ENCODE peak calls at places on chromosome 22, in nine cellular contexts. One of them, this sample, is unnamed.

GRCh38 chr22:43945632-43946390 is 9.4 kb upstream of the SAMM50 start:
- DNase-seq in sigmoid colon: no peak
- DNase-seq in A549: peak
- DNase-seq in body of pancreas: peak
- DNase-seq in HCT116: peak
- DNase-seq in stomach: peak
- DNase-seq in transverse colon: peak
- DNase-seq in GM12878: no peak
- DNase-seq in uterus: no peak
- DNase-seq in this sample: peak

GRCh38 chr22:45196926-45197605 is 33.3 kb downstream of the NUP50 start:
- DNase-seq in body of pancreas: no peak
- DNase-seq in sigmoid colon: no peak
- DNase-seq in transverse colon: no peak
- DNase-seq in GM12878: no peak
- DNase-seq in A549: no peak
- DNase-seq in HCT116: no peak
- DNase-seq in stomach: no peak
- DNase-seq in uterus: no peak
- DNase-seq in this sample: no peak

GRCh38 chr22:46392137-46392844 is 56.8 kb downstream of the TRMU start:
- DNase-seq in uterus: no peak
- DNase-seq in GM12878: no peak
- DNase-seq in transverse colon: no peak
- DNase-seq in body of pancreas: no peak
- DNase-seq in A549: no peak
- DNase-seq in HCT116: no peak
- DNase-seq in sigmoid colon: no peak
- DNase-seq in stomach: no peak
- DNase-seq in this sample: no peak

GRCh38 chr22:44443641-44444235 is 54.3 kb downstream of the RTL6 start:
- DNase-seq in sigmoid colon: peak
- DNase-seq in body of pancreas: no peak
- DNase-seq in GM12878: no peak
- DNase-seq in transverse colon: no peak
- DNase-seq in A549: no peak
- DNase-seq in uterus: no peak
- DNase-seq in HCT116: no peak
- DNase-seq in stomach: no peak
- DNase-seq in this sample: no peak

GRCh38 chr22:27883656-27884350 is 35.3 kb downstream of the PITPNB start:
- DNase-seq in sigmoid colon: no peak
- DNase-seq in A549: no peak
- DNase-seq in GM12878: no peak
- DNase-seq in body of pancreas: no peak
- DNase-seq in stomach: no peak
- DNase-seq in HCT116: no peak
- DNase-seq in uterus: no peak
- DNase-seq in transverse colon: no peak
- DNase-seq in this sample: no peak

GRCh38 chr22:20437253-20438065 is at the start of gene SCARF2:
- DNase-seq in stomach: no peak
- DNase-seq in A549: no peak
- DNase-seq in HCT116: no peak
- DNase-seq in body of pancreas: no peak
- DNase-seq in GM12878: no peak
- DNase-seq in transverse colon: peak
- DNase-seq in uterus: peak
- DNase-seq in sigmoid colon: peak
- DNase-seq in this sample: peak

GRCh38 chr22:39351689-39352214 is 2.0 kb downstream of the SYNGR1 start:
- DNase-seq in uterus: no peak
- DNase-seq in A549: no peak
- DNase-seq in body of pancreas: no peak
- DNase-seq in stomach: no peak
- DNase-seq in GM12878: peak
- DNase-seq in HCT116: no peak
- DNase-seq in sigmoid colon: no peak
- DNase-seq in transverse colon: no peak
- DNase-seq in this sample: peak

GRCh38 chr22:48210812-48211211 is 1448.4 kb downstream of the TBC1D22A start:
- DNase-seq in stomach: no peak
- DNase-seq in HCT116: no peak
- DNase-seq in transverse colon: no peak
- DNase-seq in uterus: no peak
- DNase-seq in sigmoid colon: no peak
- DNase-seq in GM12878: no peak
- DNase-seq in A549: no peak
- DNase-seq in body of pancreas: no peak
- DNase-seq in this sample: no peak

GRCh38 chr22:18048441-18048898 is 24.1 kb upstream of the MICAL3 start:
- DNase-seq in transverse colon: no peak
- DNase-seq in sigmoid colon: peak
- DNase-seq in uterus: peak
- DNase-seq in HCT116: no peak
- DNase-seq in A549: no peak
- DNase-seq in GM12878: no peak
- DNase-seq in body of pancreas: no peak
- DNase-seq in stomach: no peak
- DNase-seq in this sample: no peak

GRCh38 chr22:48428556-48429371 is 1398.9 kb downstream of the BRD1 start:
- DNase-seq in transverse colon: no peak
- DNase-seq in HCT116: no peak
- DNase-seq in GM12878: no peak
- DNase-seq in sigmoid colon: no peak
- DNase-seq in body of pancreas: no peak
- DNase-seq in stomach: no peak
- DNase-seq in A549: peak
- DNase-seq in uterus: no peak
- DNase-seq in this sample: no peak

GRCh38 chr22:46878549-46878948 is 116.1 kb downstream of the TBC1D22A start:
- DNase-seq in A549: peak
- DNase-seq in HCT116: no peak
- DNase-seq in uterus: no peak
- DNase-seq in sigmoid colon: no peak
- DNase-seq in GM12878: no peak
- DNase-seq in transverse colon: no peak
- DNase-seq in body of pancreas: no peak
- DNase-seq in stomach: no peak
- DNase-seq in this sample: no peak

DNA sequence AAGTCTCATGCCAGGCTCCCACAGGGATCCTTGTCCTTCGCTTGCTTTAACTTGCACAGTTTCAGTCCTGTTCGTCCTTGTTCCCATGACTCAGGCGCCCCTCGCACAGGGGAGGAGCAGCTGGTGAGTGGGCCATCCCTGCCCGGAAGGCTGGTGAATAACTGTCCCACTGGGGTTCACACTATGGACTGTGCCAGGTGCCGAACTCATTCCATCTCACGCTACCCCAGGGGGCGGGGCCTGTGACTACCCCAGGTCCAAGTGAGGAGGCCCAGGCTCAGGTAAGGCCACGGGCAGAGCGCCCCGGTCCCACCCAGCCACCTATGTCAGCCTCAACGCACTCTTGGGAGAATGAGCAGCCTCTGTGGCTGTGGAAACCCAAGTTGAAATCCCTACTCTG is 7.2 kb upstream of the CARD10 start:
- DNase-seq in uterus: no peak
- DNase-seq in sigmoid colon: no peak
- DNase-seq in HCT116: no peak
- DNase-seq in GM12878: no peak
- DNase-seq in A549: no peak
- DNase-seq in transverse colon: no peak
- DNase-seq in body of pancreas: no peak
- DNase-seq in stomach: no peak
- DNase-seq in this sample: no peak
- H3K4me3 ChIP-seq in uterus: no peak
- H3K4me3 ChIP-seq in sigmoid colon: no peak
- H3K4me3 ChIP-seq in HCT116: no peak
- H3K4me3 ChIP-seq in GM12878: no peak
- H3K4me3 ChIP-seq in A549: no peak
- H3K4me3 ChIP-seq in transverse colon: no peak
- H3K4me3 ChIP-seq in body of pancreas: no peak
- H3K4me3 ChIP-seq in stomach: no peak
- H3K4me3 ChIP-seq in this sample: no peak

GRCh38 chr22:22158965-22159364 is 85.6 kb upstream of the VPREB1 start:
- DNase-seq in body of pancreas: no peak
- DNase-seq in uterus: no peak
- DNase-seq in stomach: no peak
- DNase-seq in HCT116: no peak
- DNase-seq in transverse colon: no peak
- DNase-seq in GM12878: no peak
- DNase-seq in sigmoid colon: no peak
- DNase-seq in A549: no peak
- DNase-seq in this sample: no peak
- TF ChIP-seq POLR2A in body of pancreas: no peak
- TF ChIP-seq POLR2A in uterus: no peak
- TF ChIP-seq POLR2A in stomach: no peak
- TF ChIP-seq POLR2A in HCT116: no peak
- TF ChIP-seq POLR2A in transverse colon: no peak
- TF ChIP-seq POLR2A in GM12878: no peak
- TF ChIP-seq POLR2A in sigmoid colon: no peak
- TF ChIP-seq POLR2A in A549: no peak
- TF ChIP-seq POLR2A in this sample: no peak

DNA sequence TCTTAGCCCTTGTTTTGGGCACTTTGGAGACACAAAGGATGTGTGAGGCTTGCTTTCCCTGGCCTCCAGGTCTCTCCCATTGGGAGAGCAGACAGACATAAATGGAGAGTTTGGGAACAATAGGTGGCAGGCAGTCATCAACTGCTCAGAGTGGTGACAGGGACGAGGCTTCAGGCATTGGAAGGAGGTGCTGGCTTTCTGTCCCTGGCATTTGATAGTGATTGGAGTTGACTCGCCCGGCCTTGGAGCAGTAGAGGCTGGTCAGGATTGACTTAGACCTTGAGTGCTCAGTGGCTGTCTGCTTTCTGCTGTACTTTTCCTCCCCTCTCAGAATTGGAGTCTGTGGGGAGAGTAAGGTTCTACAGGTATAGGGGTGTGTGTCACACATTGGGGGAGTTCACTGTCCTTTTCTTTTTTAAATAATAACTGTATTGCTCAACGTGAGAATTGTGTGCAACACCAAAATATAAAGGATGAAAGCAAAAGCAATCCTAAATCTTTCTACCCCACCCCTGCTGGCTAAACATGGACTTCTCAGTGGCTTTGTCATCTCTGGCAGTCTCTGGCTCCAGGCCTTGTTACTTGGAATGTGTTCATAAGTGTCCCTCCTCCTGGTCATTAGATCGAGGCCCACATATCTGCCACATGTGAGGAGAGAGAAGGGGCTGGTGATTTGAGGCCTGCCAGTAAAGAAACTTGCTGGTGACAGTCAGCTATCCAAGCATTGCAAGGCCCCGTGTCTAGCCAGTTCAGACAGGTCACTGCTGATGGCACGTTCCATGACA is 21.1 kb downstream of the SHISA8 start:
- DNase-seq in GM12878: no peak
- DNase-seq in A549: no peak
- DNase-seq in stomach: no peak
- DNase-seq in sigmoid colon: no peak
- DNase-seq in HCT116: no peak
- DNase-seq in body of pancreas: no peak
- DNase-seq in transverse colon: no peak
- DNase-seq in uterus: no peak
- DNase-seq in this sample: no peak
- H3K27ac ChIP-seq in GM12878: no peak
- H3K27ac ChIP-seq in A549: no peak
- H3K27ac ChIP-seq in stomach: no peak
- H3K27ac ChIP-seq in sigmoid colon: no peak
- H3K27ac ChIP-seq in HCT116: no peak
- H3K27ac ChIP-seq in body of pancreas: no peak
- H3K27ac ChIP-seq in transverse colon: no peak
- H3K27ac ChIP-seq in uterus: no peak
- H3K27ac ChIP-seq in this sample: no peak

GRCh38 chr22:24423519-24424000 is 3.8 kb upstream of the ADORA2A start:
- DNase-seq in stomach: peak
- DNase-seq in GM12878: no peak
- DNase-seq in transverse colon: peak
- DNase-seq in uterus: peak
- DNase-seq in A549: peak
- DNase-seq in sigmoid colon: peak
- DNase-seq in body of pancreas: peak
- DNase-seq in HCT116: no peak
- DNase-seq in this sample: peak
- H3K4me3 ChIP-seq in stomach: peak
- H3K4me3 ChIP-seq in GM12878: peak
- H3K4me3 ChIP-seq in transverse colon: peak
- H3K4me3 ChIP-seq in uterus: peak
- H3K4me3 ChIP-seq in A549: peak
- H3K4me3 ChIP-seq in sigmoid colon: peak
- H3K4me3 ChIP-seq in body of pancreas: no peak
- H3K4me3 ChIP-seq in HCT116: peak
- H3K4me3 ChIP-seq in this sample: peak

DNA sequence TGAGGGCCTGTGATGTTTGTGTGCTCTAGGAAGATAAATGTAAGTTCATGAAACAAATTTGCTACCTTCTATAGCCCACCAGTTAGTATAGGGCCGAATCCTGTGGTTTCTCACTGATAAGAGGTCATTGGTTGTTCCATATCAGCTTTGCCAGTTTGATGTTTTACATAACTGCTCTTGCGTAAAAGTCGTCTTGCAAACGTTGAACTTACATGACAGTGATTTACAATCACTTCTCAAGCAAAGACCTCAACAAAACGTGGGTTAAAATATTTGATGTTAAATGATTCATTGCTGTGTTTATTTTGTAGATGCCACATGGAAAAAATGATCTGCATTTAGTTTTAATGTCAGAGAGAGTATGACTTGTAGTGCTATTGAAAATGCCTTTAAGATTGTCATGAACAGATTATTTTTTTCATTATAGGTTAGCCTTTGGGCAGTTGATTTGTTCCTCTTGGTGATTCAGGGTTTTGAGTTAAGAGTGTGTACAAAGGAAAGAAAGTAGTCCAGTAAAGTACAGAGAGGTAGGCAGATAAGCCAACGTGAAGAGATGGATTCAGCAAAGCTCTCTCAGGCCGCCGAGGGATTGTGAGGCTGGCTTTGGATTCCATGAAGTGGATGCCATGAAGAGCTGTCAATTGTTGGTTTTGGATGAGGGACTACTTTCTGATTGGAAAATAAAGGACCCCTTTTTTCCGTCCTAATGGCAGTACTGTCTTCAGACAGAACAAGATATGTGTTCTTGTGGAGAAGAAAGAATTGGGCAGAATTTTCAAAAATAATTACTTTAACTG is 2.6 kb downstream of the EWSR1 start:
- DNase-seq in uterus: no peak
- DNase-seq in HCT116: no peak
- DNase-seq in body of pancreas: no peak
- DNase-seq in sigmoid colon: no peak
- DNase-seq in GM12878: no peak
- DNase-seq in stomach: no peak
- DNase-seq in A549: peak
- DNase-seq in transverse colon: no peak
- DNase-seq in this sample: no peak
- TF ChIP-seq POLR2A in uterus: no peak
- TF ChIP-seq POLR2A in HCT116: no peak
- TF ChIP-seq POLR2A in body of pancreas: no peak
- TF ChIP-seq POLR2A in sigmoid colon: no peak
- TF ChIP-seq POLR2A in GM12878: no peak
- TF ChIP-seq POLR2A in stomach: no peak
- TF ChIP-seq POLR2A in A549: no peak
- TF ChIP-seq POLR2A in transverse colon: no peak
- TF ChIP-seq POLR2A in this sample: no peak

GRCh38 chr22:24410110-24410856 is 17.1 kb upstream of the ADORA2A start:
- DNase-seq in transverse colon: no peak
- DNase-seq in HCT116: no peak
- DNase-seq in GM12878: no peak
- DNase-seq in sigmoid colon: no peak
- DNase-seq in uterus: no peak
- DNase-seq in stomach: peak
- DNase-seq in body of pancreas: no peak
- DNase-seq in A549: no peak
- DNase-seq in this sample: no peak
- H3K27ac ChIP-seq in transverse colon: no peak
- H3K27ac ChIP-seq in HCT116: no peak
- H3K27ac ChIP-seq in GM12878: no peak
- H3K27ac ChIP-seq in sigmoid colon: no peak
- H3K27ac ChIP-seq in uterus: no peak
- H3K27ac ChIP-seq in stomach: no peak
- H3K27ac ChIP-seq in body of pancreas: no peak
- H3K27ac ChIP-seq in A549: no peak
- H3K27ac ChIP-seq in this sample: no peak